ENCODE peak calls at places on chromosomes 3 and 15, in five cellular contexts. T is IMR-90, J is osteoblast, Y is mammary epithelial cell, D is endothelial cell of umbilical vein. V is an unnamed sample.

GRCh38 chr3:41143421-41144031 is 55.8 kb upstream of the CTNNB1 start:
- DNase-seq in T (no peak), J (no peak), D (no peak), Y (peak; percentile 23), V (no peak)

GRCh38 chr3:66538390-66538789 is 37.6 kb upstream of the LRIG1 start:
- DNase-seq in D (no peak), T (no peak), Y (no peak), J (no peak), V (no peak)

GRCh38 chr3:109081746-109082510 is 36.0 kb downstream of the MORC1 start:
- DNase-seq in Y (peak; percentile 75), D (peak; percentile 46), J (peak; percentile 21), T (peak; percentile 54), V (peak; percentile 49)

GRCh38 chr15:98776607-98777281 is 128.4 kb downstream of the IGF1R start:
- DNase-seq in D (no peak), T (peak; percentile 50), Y (peak; percentile 85), J (no peak), V (peak; percentile 50)

GRCh38 chr3:138673641-138674040 is 65.1 kb downstream of the FAIM start:
- DNase-seq in Y (peak; percentile 57), T (peak; percentile 44), J (no peak), D (peak; percentile 27), V (peak; percentile 94)

GRCh38 chr3:197811343-197811742 is 20.3 kb downstream of the LRCH3 start:
- DNase-seq in Y (peak; percentile 86), J (peak; percentile 81), D (no peak), T (peak; percentile 94), V (peak; percentile 85)

GRCh38 chr3:169387751-169388696 is 275.5 kb downstream of the MECOM start:
- DNase-seq in J (no peak), T (no peak), D (peak; percentile 81), Y (no peak), V (peak; percentile 32)

GRCh38 chr3:134651347-134652041 is 672 bp upstream of the KY start:
- DNase-seq in Y (no peak), J (peak; percentile 90), T (peak; percentile 26), D (no peak), V (no peak)

GRCh38 chr3:17116007-17116659 is 231.4 kb downstream of the PLCL2 start:
- DNase-seq in D (no peak), J (no peak), Y (no peak), T (no peak), V (no peak)

GRCh38 chr3:56443372-56443771 is 24.9 kb downstream of the ERC2 start:
- DNase-seq in J (no peak), Y (no peak), T (no peak), D (no peak), V (no peak)

GRCh38 chr3:195771651-195772300 is 40.0 kb downstream of the MUC4 start:
- DNase-seq in J (peak; percentile 47), Y (no peak), T (no peak), D (no peak), V (no peak)

GRCh38 chr3:56975562-56975961 is 84.9 kb upstream of the SPATA12 start:
- DNase-seq in D (peak; percentile 85), J (no peak), Y (no peak), T (peak; percentile 51), V (peak; percentile 74)

GRCh38 chr3:49460956-49461355 is 9.1 kb upstream of the DAG1 start:
- DNase-seq in J (peak; percentile 59), D (no peak), T (no peak), Y (no peak), V (no peak)

GRCh38 chr15:75928680-75929608 is 25.3 kb downstream of the FBXO22 start:
- DNase-seq in T (peak; percentile 35), D (no peak), Y (no peak), J (no peak), V (peak; percentile 39)

GRCh38 chr15:75666823-75667501 is 19.2 kb downstream of the SNX33 start:
- DNase-seq in Y (peak; percentile 99), J (peak; percentile 99), D (peak; percentile 85), T (peak; percentile 100), V (peak; percentile 99)

GRCh38 chr3:184314700-184315505 is 497 bp downstream of the EIF4G1 start:
- DNase-seq in D (peak; percentile 81), Y (peak; percentile 66), T (peak; percentile 76), J (peak; percentile 97), V (peak; percentile 84)

GRCh38 chr15:83498801-83499200 is 51.7 kb downstream of the SH3GL3 start:
- DNase-seq in J (no peak), D (no peak), T (no peak), Y (no peak), V (no peak)

GRCh38 chr3:177529071-177529550 is 331.8 kb upstream of the TBL1XR1 start:
- DNase-seq in D (no peak), J (no peak), Y (no peak), T (no peak), V (no peak)

GRCh38 chr15:31393441-31394091 is 66.9 kb downstream of the KLF13 start:
- DNase-seq in Y (no peak), D (no peak), T (no peak), J (no peak), V (no peak)

GRCh38 chr15:29978411-29979382 is 104.1 kb upstream of the GOLGA8J start:
- DNase-seq in T (no peak), D (no peak), Y (peak; percentile 33), J (peak; percentile 43), V (no peak)

GRCh38 chr3:158381274-158381868 is 189.6 kb upstream of the MLF1 start:
- DNase-seq in Y (peak; percentile 6), J (no peak), D (no peak), T (peak; percentile 7), V (peak; percentile 30)

GRCh38 chr15:70212963-70213315 is 115.2 kb upstream of the TLE3 start:
- DNase-seq in T (no peak), D (no peak), Y (no peak), J (no peak), V (no peak)

GRCh38 chr3:156820687-156821070 is 5.5 kb upstream of the LEKR1 start:
- DNase-seq in Y (no peak), J (peak; percentile 65), T (no peak), D (peak; percentile 48), V (no peak)

GRCh38 chr3:107884719-107885460 is 205.9 kb downstream of the CD47 start:
- DNase-seq in Y (peak; percentile 34), J (peak; percentile 35), D (no peak), T (peak; percentile 61), V (peak; percentile 66)

GRCh38 chr15:99842071-99842470 is 108.8 kb upstream of the LYSMD4 start:
- DNase-seq in Y (no peak), D (no peak), J (no peak), T (no peak), V (no peak)

GRCh38 chr3:120596116-120596852 is at the start of gene NDUFB4:
- DNase-seq in Y (peak; percentile 96), T (peak; percentile 99), D (peak; percentile 99), J (peak; percentile 96), V (peak; percentile 96)

GRCh38 chr3:11642455-11643162 is 1.1 kb downstream of the VGLL4 start:
- DNase-seq in T (peak; percentile 81), J (peak; percentile 75), D (peak; percentile 84), Y (peak; percentile 53), V (peak; percentile 86)

GRCh38 chr3:122916580-122916979 is 111.0 kb downstream of the SEMA5B start:
- DNase-seq in J (peak; percentile 48), D (no peak), Y (no peak), T (no peak), V (no peak)

GRCh38 chr3:183377307-183377959 is 51.0 kb downstream of the MCF2L2 start:
- DNase-seq in Y (peak; percentile 79), T (no peak), D (no peak), J (no peak), V (peak; percentile 10)

GRCh38 chr15:28955686-28956421 is 70.1 kb downstream of the APBA2 start:
- DNase-seq in Y (no peak), D (no peak), J (peak; percentile 58), T (peak; percentile 79), V (peak; percentile 94)

GRCh38 chr15:59622289-59622688 is 10.7 kb downstream of the GCNT3 start:
- DNase-seq in D (peak; percentile 55), J (peak; percentile 92), Y (peak; percentile 66), T (peak; percentile 34), V (peak; percentile 27)
- TF ChIP-seq CTCF in D (peak; percentile 29), J (peak; percentile 62), Y (peak; percentile 56), T (peak; percentile 32), V (peak; percentile 36)

DNA sequence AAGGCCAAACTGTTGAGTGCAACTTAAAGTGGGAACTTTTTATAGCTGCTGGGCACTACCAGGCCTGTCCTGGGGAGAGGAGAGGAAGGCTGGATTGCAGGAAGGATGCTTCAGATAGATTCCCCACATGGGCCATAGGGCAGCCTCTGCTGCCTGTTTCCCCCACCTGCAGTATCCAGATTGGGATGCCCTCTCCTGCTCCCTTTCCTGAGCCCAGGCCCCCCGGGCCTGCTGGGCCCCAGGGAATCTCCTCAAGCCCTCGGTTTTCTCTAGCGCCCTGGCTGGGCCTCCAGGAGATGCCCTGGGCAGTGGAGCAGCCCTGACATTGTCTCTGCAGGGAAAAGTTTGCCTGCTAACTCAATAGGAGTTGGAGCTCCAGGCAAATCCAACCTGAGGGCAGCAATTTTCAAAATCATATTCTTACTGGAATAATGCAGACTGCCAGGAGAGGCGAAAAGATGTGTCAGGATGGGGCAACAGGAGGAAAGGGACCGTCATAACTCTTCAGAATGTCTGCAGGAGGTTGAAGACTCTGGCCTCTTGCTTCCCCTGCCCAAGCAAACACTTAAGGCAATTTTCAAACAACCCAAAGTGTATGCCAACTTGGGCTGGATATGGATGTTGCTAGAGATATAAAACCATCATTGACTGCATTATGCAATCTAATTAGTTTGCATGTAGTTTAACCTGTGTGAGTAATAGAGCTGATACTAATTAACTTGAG is 4.4 kb downstream of the NR2F2 start:
- DNase-seq in T (no peak), Y (no peak), J (peak; percentile 54), D (peak; percentile 28), V (no peak)
- H4K20me1 ChIP-seq in T (peaks cover 47% of the 10 kb centered on the region), Y (no peaks in the 10 kb centered on the region), J (peaks cover 39% of the 10 kb centered on the region), D (peaks cover 2% of the 10 kb centered on the region), V (peaks cover 4% of the 10 kb centered on the region)

GRCh38 chr15:77419050-77419835 is 661 bp downstream of the PEAK1 start:
- DNase-seq in J (peak; percentile 82), Y (peak; percentile 21), D (no peak), T (peak; percentile 53), V (peak; percentile 6)
- TF ChIP-seq CTCF in J (no peak), Y (peak; percentile 29), D (no peak), T (no peak), V (peak; percentile 6)

GRCh38 chr3:187027531-187027936 is 97.2 kb downstream of the ST6GAL1 start:
- DNase-seq in T (no peak), D (no peak), Y (no peak), J (no peak), V (no peak)
- H4K20me1 ChIP-seq in T (no peaks in the 10 kb centered on the region), D (peaks cover 3% of the 10 kb centered on the region), Y (no peaks in the 10 kb centered on the region), J (no peaks in the 10 kb centered on the region), V (no peaks in the 10 kb centered on the region)

DNA sequence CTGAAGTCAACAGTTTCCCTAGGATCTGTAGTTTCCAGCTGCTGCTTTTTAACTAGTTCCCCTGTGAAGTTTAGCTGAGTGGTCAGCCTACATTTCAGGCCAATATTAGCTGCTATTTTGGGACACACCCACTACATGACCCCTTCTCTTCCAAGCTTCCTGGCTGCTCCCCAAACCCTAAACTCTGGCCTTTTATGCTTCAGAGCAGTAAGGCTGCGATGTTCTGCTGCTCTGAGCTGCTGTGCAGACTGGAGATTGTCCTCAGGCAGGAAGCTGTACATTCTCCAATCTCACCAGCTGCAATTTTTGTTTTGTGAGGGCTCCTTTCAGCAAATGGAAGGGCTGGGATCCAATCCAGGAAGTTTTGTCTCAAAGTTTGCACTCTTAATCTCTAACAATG is 48.0 kb upstream of the WDR72 start:
- DNase-seq in T (no peak), D (no peak), J (no peak), Y (no peak), V (no peak)
- TF ChIP-seq CTCF in T (no peak), D (no peak), J (no peak), Y (no peak), V (no peak)